ENCODE peak calls at places on chromosomes 3 and 15, in five cellular contexts. F, A, V, M and U are unnamed samples.

GRCh38 chr3:101950510-101950909 is 101.2 kb downstream of the NFKBIZ start:
- DNase-seq in V (no peak), M (no peak), A (peak), F (no peak), U (peak)

GRCh38 chr3:185489462-185489861 is 9.4 kb downstream of the TMEM41A start:
- DNase-seq in F (no peak), A (peak), V (no peak), M (peak), U (no peak)

GRCh38 chr3:173793963-173794362 is 396.4 kb downstream of the NLGN1 start:
- DNase-seq in M (no peak), A (peak), F (no peak), V (no peak), U (no peak)

GRCh38 chr3:177905173-177905894 is 630.9 kb upstream of the KCNMB2 start:
- DNase-seq in V (no peak), A (peak), M (no peak), F (no peak), U (no peak)

GRCh38 chr15:59997070-59997701 is 6.9 kb upstream of the FOXB1 start:
- DNase-seq in M (no peak), V (peak), F (no peak), A (peak), U (no peak)

GRCh38 chr3:172844428-172844827 is 93.9 kb downstream of the ECT2 start:
- DNase-seq in M (no peak), V (no peak), A (no peak), F (no peak), U (no peak)

GRCh38 chr15:57560976-57561711 is 30.6 kb upstream of the MYZAP start:
- DNase-seq in A (peak), V (peak), F (peak), M (peak), U (peak)

GRCh38 chr3:187737401-187738088 is 7.7 kb downstream of the BCL6 start:
- DNase-seq in M (peak), A (peak), V (peak), F (peak), U (peak)

GRCh38 chr3:59773970-59774369 is 724.1 kb upstream of the CFAP20DC start:
- DNase-seq in V (no peak), A (no peak), F (no peak), M (no peak), U (no peak)

GRCh38 chr15:71713191-71713798 is 97.1 kb upstream of the NR2E3 start:
- DNase-seq in F (no peak), M (no peak), V (no peak), A (no peak), U (no peak)

GRCh38 chr3:195179782-195180489 is 91.0 kb downstream of the XXYLT1 start:
- DNase-seq in A (no peak), M (no peak), V (no peak), F (no peak), U (no peak)

GRCh38 chr3:70392227-70392626 is 79.8 kb upstream of the MDFIC2 start:
- DNase-seq in V (peak), F (no peak), A (no peak), M (no peak), U (no peak)

GRCh38 chr15:37893309-37893708 is 41.1 kb upstream of the TMCO5A start:
- DNase-seq in V (no peak), M (no peak), A (no peak), F (peak), U (no peak)

GRCh38 chr15:37888356-37888755 is 46.1 kb upstream of the TMCO5A start:
- DNase-seq in A (no peak), M (no peak), F (no peak), V (no peak), U (no peak)

DNA sequence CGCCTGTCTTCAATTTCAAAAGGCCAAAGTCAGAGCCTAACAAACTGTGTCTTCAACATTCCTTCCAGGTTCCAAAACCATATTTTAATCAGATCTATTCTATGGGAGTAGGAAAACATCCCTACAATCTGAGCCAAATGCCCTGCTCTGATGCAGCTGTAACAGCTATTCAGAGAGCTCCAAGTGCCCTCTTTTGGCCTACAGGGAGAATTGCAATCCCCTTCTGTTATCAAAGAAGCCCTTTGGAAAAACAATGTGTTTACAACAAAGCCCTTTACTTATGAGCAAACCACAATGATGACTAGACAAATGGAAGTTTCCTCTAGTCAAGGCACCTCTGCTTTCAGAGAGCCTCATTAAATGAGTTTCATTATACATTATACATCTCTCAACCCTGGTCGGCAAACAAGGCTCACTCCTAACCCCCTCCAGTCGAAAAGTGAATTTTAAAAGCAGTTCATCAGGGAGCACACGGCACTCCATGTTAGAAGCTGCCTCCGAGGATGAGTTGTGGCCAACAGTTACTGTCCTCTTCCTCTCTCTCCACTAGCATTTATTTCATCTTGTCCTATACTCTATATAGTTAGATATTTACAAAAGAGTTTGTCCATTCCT is 42.6 kb upstream of the TMCO5A start:
- DNase-seq in M (peak), V (no peak), F (no peak), A (peak), U (no peak)
- TF ChIP-seq CTCF in M (peak), V (peak), F (peak), A (peak), U (no peak)

GRCh38 chr3:49911611-49912010 is 7.9 kb upstream of the MST1R start:
- DNase-seq in F (no peak), V (no peak), M (no peak), A (no peak), U (no peak)

GRCh38 chr3:49912787-49913375 is 9.2 kb upstream of the MST1R start:
- DNase-seq in M (no peak), V (no peak), A (no peak), F (no peak), U (no peak)

GRCh38 chr3:49911124-49911420 is 7.4 kb upstream of the MST1R start:
- DNase-seq in A (no peak), M (no peak), F (no peak), V (no peak), U (no peak)

GRCh38 chr3:49908378-49909199 is 4.9 kb upstream of the MST1R start:
- DNase-seq in A (no peak), M (no peak), V (no peak), F (no peak), U (no peak)

DNA sequence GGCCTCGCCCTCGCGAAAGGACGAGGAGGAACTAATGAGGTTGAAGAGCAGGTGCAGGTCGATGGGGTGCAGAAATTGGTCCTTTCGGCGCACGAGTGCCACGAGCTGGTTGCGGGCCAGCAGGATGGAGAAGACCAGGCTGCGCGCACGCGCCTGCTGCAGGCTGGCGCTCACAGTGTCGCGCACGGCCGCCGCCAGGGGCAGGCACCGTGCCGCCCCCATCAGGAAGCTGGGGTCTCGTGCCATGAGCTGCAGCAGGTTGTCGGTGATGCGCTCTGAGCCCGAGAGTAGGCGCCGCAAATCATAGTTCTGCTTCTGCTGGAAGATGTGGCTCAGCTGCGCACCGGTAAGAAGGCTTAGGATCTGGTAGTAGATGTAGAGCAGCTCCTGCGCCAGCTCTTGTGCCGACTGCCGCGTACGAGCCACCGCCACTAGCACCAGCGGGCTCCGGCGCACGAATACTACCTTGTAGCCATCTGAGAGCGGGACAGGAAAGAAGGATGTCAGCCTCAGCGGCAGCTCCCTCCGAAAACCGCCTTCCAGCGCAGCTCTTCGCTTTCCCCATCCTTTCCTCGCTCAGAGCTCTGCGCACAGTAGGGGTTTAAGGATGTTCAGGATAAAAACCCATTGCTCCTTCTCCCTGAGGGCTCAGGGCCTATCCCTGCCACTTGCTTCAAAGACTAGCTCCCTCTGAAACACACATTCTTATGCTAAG is 6.9 kb upstream of the MST1R start:
- DNase-seq in V (peak), F (no peak), M (no peak), A (no peak), U (no peak)
- TF ChIP-seq CTCF in V (no peak), F (no peak), M (no peak), A (no peak), U (no peak)

GRCh38 chr3:96331341-96331740 is 483.1 kb upstream of the EPHA6 start:
- DNase-seq in V (no peak), F (no peak), A (no peak), M (no peak), U (peak)
- TF ChIP-seq CTCF in V (no peak), F (no peak), A (peak), M (peak), U (no peak)

GRCh38 chr3:52845691-52846426 is 11.0 kb upstream of the MUSTN1 start:
- DNase-seq in F (no peak), V (peak), M (no peak), A (no peak), U (no peak)
- TF ChIP-seq CTCF in F (peak), V (peak), M (peak), A (peak), U (peak)

GRCh38 chr15:47717036-47717611 is at the start of gene SEMA6D:
- DNase-seq in V (peak), F (peak), A (peak), M (peak), U (peak)
- TF ChIP-seq CTCF in V (no peak), F (no peak), A (peak), M (peak), U (no peak)

GRCh38 chr3:80152692-80153091 is 384.9 kb upstream of the ROBO1 start:
- DNase-seq in M (no peak), A (no peak), F (no peak), V (no peak), U (no peak)
- TF ChIP-seq CTCF in M (no peak), A (no peak), F (no peak), V (no peak), U (no peak)

DNA sequence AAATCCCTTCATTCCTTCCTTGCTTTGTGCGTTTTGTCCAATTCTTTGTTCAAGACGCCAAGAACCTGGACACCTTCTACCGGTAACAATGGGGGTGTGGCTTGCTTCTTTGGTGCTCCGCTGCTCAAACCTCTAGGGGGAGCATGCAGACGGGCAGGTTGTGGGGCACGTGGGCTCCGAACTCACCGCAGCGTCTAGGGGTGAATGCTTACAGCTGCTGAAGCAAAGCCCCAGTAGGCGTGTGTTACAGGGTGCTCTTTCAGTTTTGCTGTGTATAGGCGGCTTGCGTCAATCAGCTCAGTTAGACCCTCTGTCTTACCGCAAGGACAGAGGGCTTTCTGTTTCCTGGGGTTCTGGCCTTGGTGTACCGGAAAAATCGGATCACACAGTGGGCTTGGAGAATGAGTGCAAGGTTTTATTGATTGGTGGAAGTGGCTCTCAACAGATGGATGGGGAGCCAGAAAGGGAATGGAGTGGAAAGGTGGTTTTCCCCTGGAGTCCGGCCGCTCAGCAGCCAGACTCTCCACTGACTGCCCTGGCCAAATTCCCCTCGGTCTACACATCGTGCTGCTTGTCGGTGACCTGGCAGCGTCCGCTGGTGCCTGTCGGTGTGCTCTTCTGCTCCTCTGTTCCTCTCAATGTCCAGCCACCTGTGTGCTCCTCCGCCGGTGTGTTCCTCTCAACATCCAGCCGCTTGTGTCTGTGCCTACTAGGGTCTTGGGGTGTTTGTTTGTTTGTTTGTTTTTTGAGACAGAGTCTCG is 1.2 kb upstream of the LRRC34 start:
- DNase-seq in F (peak), M (peak), A (no peak), V (peak), U (no peak)
- TF ChIP-seq CTCF in F (no peak), M (peak), A (peak), V (no peak), U (no peak)

DNA sequence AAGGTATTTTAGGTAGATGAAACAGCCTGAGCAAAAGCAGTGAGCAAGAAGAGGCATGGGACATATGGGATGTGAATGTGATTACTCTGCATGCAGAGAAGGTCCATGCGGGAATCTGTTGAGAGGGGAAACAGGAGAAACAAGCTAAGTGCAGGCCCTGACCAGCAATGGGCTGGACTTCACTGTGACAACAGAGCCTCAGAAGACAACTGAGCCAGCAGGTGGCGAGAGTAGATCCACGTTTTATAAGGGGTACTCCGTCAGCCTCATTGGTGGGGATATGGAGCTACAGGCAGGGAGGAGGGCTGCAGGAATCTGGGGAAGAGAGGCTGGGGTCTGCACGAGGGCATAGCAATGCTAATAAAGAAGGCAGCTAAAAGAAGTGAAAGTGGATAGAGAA is 405.9 kb upstream of the LMCD1 start:
- DNase-seq in F (no peak), V (peak), A (no peak), M (peak), U (no peak)
- TF ChIP-seq CTCF in F (no peak), V (no peak), A (no peak), M (peak), U (no peak)